ENCODE peak calls at places on chromosomes 6 and 20, in ten cellular contexts. T is colonic mucosa, Y is keratinocyte, J is neural progenitor cell, C is fibroblast of lung, D is kidney, U is endothelial cell of umbilical vein, I is PC-3, X is mammary epithelial cell, Z is endodermal cell. B is an unnamed sample.
A peak's percentile ranks its signal among the peaks of the same experiment; 100 is the strongest.

GRCh38 chr20:571754-572331 is 28.3 kb upstream of the CSNK2A1 start:
- DNase-seq in U (no peak), J (peak; percentile 65), X (no peak), Y (no peak), T (peak; percentile 71), Z (peak; percentile 84), C (peak; percentile 13), I (peak; percentile 16), D (peak; percentile 94), B (no peak)

GRCh38 chr6:15086273-15087158 is 159.4 kb upstream of the JARID2 start:
- DNase-seq in X (no peak), Y (no peak), C (no peak), I (no peak), T (peak; percentile 38), Z (no peak), J (no peak), U (no peak), D (no peak), B (no peak)

GRCh38 chr6:105468850-105469249 is 66.0 kb upstream of the PREP start:
- DNase-seq in Z (no peak), I (no peak), Y (no peak), D (no peak), J (no peak), X (no peak), C (no peak), U (no peak), T (no peak), B (no peak)

GRCh38 chr20:11232249-11232648 is 558.5 kb upstream of the JAG1 start:
- DNase-seq in Y (no peak), T (no peak), Z (no peak), J (no peak), U (no peak), C (no peak), X (no peak), I (no peak), D (no peak), B (no peak)

GRCh38 chr20:43803276-43803675 is 76.5 kb upstream of the GTSF1L start:
- DNase-seq in Y (no peak), U (no peak), C (no peak), J (no peak), D (no peak), Z (no peak), X (no peak), I (no peak), T (no peak), B (no peak)

GRCh38 chr6:56573142-56573541 is 69.5 kb downstream of the DST start:
- DNase-seq in X (no peak), Z (no peak), D (no peak), U (no peak), C (no peak), Y (no peak), J (peak; percentile 62), T (no peak), I (no peak), B (no peak)

GRCh38 chr6:105733556-105734162 is 330.8 kb upstream of the PREP start:
- DNase-seq in U (peak; percentile 13), I (peak; percentile 55), X (no peak), Z (no peak), D (no peak), Y (peak; percentile 25), C (peak; percentile 40), J (peak; percentile 59), T (no peak), B (no peak)

GRCh38 chr6:91498576-91498975 is 911.7 kb upstream of the MAP3K7 start:
- DNase-seq in I (no peak), U (no peak), T (no peak), X (no peak), D (no peak), J (no peak), C (no peak), Y (no peak), Z (no peak), B (no peak)

GRCh38 chr20:23021541-23021940 is 13.6 kb upstream of the SSTR4 start:
- DNase-seq in T (no peak), Y (no peak), C (no peak), J (no peak), Z (no peak), I (no peak), D (no peak), X (no peak), U (no peak), B (no peak)

GRCh38 chr20:23018941-23019340 is 16.2 kb upstream of the SSTR4 start:
- DNase-seq in C (no peak), J (no peak), Y (no peak), U (no peak), D (no peak), I (no peak), Z (no peak), X (no peak), T (no peak), B (no peak)

GRCh38 chr20:23020230-23020629 is 14.9 kb upstream of the SSTR4 start:
- DNase-seq in X (no peak), U (no peak), J (peak; percentile 39), Z (no peak), Y (no peak), D (no peak), T (no peak), I (no peak), C (no peak), B (no peak)

GRCh38 chr20:23018432-23018831 is 16.7 kb upstream of the SSTR4 start:
- DNase-seq in T (no peak), J (no peak), Y (no peak), I (no peak), Z (no peak), X (no peak), C (no peak), U (no peak), D (no peak), B (no peak)

GRCh38 chr20:23019403-23019802 is 15.7 kb upstream of the SSTR4 start:
- DNase-seq in X (no peak), T (no peak), Y (no peak), I (no peak), C (no peak), Z (peak; percentile 44), J (no peak), D (no peak), U (no peak), B (peak; percentile 44)
- TF ChIP-seq CTCF in X (no peak), T (no peak), Y (peak; percentile 36), I (no peak), C (no peak), Z (no peak), J (no peak), D (no peak), U (no peak), B (peak; percentile 50)

GRCh38 chr6:53412316-53412715 is 63.6 kb upstream of the ELOVL5 start:
- DNase-seq in T (no peak), Y (no peak), X (no peak), J (no peak), D (no peak), U (no peak), Z (no peak), C (no peak), I (no peak), B (no peak)

GRCh38 chr6:53411451-53411850 is 62.7 kb upstream of the ELOVL5 start:
- DNase-seq in I (peak; percentile 38), T (no peak), Z (no peak), Y (no peak), J (peak; percentile 5), C (peak; percentile 85), U (no peak), X (peak; percentile 4), D (no peak), B (no peak)

GRCh38 chr6:53408826-53409225 is 60.1 kb upstream of the ELOVL5 start:
- DNase-seq in U (no peak), C (no peak), Z (no peak), Y (no peak), J (no peak), T (no peak), D (no peak), I (no peak), X (no peak), B (no peak)

GRCh38 chr6:53412751-53413150 is 64.0 kb upstream of the ELOVL5 start:
- DNase-seq in I (no peak), T (no peak), Y (no peak), X (no peak), D (no peak), Z (no peak), J (no peak), C (no peak), U (no peak), B (no peak)

DNA sequence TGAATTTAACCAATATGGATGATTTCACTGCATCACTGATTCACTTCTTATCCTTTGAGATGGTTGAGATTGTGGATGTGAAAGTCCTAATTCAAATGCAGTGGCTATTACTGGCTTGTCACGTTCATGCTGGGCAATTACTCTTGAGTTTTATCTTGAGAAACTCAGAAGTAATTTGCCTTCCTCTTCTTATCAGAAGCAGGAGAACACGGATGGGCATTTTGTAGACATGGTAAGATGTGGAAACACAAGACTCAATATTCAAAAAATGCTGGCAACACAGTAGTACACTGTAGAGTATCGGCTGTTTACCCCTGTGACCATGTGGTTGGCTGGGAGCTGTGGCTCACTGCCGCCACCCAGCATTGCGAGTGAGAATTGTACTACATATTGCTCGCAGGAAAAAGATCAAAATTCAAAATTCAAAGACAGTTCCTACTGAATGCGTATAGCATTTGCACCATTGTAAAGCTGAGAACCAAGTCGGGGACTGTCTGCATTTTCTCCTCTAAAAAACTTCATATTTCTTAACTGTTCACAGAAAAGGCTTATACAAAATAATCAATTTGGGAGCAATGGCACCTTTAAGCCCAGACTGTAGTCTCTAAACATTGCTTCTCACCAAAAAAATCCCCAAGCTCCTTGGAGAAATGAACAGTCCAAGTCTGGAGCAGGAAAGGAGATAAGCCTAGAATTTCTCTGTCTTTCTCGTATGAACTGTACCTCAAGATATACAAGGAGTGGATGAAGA is 61.9 kb upstream of the ELOVL5 start:
- DNase-seq in J (no peak), D (no peak), C (peak; percentile 11), T (peak; percentile 22), Y (no peak), I (peak; percentile 71), U (peak; percentile 56), Z (peak; percentile 68), X (peak; percentile 13), B (peak; percentile 60)
- H3K9ac ChIP-seq in J (no peak overlapping the region), D (no peak overlapping the region), C (no peak overlapping the region), T (no peak overlapping the region), Y (no peak overlapping the region), I (no peak overlapping the region), U (no peak overlapping the region), Z (no peak overlapping the region), X (no peak overlapping the region), B (no peak overlapping the region)

DNA sequence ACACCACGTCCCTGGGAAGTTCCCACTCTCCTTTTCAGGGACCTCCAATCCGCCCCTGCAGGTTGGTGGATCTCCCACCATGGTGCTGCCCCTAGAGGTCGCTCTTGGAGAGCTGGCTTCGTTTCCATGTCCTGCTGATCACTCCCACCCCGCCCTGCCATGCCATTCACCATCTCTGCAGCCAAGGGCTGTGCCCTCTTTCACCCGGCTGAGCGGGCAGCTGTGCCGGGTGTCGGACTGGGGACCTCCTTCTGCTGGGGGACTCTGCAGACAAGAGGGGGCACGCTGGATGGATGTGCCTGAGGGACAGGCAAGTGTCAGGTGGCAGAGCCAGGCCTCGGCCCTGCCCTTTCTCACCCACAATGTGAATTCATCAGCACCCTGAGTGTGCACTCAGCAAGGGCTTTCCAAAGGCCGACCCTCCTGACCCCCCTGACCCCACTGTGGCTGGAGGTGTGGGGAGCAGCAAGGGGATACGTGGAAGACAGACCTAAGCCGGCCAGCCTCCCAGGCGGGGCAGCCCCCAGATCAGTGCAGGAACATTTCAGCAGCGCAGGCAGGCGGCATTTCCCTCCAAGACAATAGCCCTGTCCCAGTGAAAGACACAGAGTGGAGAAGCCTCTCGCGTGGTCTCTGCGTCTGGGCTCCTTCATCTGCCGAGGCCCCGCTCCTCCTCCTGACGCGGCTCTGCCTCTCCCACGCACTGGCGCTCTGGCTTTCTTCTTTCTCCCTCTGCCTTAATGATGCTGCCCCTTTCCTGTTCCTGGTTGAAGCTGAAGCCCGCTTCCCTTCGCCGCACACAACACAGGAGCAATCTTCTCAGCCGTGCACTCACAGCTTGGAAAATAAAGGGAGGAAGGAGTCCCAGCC is 347.2 kb downstream of the CDH4 start:
- DNase-seq in C (no peak), U (no peak), J (peak; percentile 42), D (peak; percentile 60), I (no peak), T (no peak), Z (peak; percentile 80), X (no peak), Y (no peak), B (no peak)
- TF ChIP-seq CTCF in C (no peak), U (no peak), J (peak; percentile 51), D (no peak), I (peak; percentile 25), T (no peak), Z (peak; percentile 69), X (no peak), Y (no peak), B (peak; percentile 41)

DNA sequence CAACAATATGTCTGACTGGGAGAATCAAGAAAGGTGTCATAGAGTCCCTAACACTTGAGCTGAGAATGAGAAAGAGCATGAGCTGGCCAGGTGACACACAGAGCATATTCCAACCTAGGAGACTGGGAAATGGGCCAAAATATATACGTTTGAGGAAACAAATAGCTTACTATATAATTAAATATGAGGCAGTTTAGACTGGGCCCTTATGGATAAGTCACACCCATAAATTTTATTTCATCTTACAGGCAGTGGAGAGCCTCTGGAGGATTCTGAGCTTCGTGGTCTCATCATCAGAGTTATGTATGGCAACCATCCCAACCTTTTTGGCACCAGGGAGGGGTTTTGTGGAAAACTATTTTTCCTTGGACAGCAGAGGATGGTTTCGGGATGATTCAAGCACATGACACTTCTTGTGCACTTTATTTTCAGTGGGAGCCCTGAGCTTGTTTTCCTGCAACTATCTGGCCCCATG is 12.9 kb upstream of the NQO2 start:
- DNase-seq in Y (no peak), U (no peak), D (no peak), X (peak; percentile 65), C (peak; percentile 93), T (peak; percentile 46), J (no peak), I (peak; percentile 92), Z (no peak), B (no peak)
- H3K9ac ChIP-seq in Y (no peak overlapping the region), U (no peak overlapping the region), D (no peak overlapping the region), X (no peak overlapping the region), C (no peak overlapping the region), T (peak overlapping the region; percentile 8), J (no peak overlapping the region), I (peak overlapping the region; percentile 95), Z (peak overlapping the region; percentile 24), B (no peak overlapping the region)